ENCODE peak calls at places on chromosome 2, in five cellular contexts. N, R, X, W and T are unnamed samples.

GRCh38 chr2:53756644-53757043 is 11.0 kb upstream of the CHAC2 start:
- DNase-seq in N (no peak), R (no peak), X (no peak), W (no peak), T (no peak)

GRCh38 chr2:160317113-160318099 is 117.3 kb upstream of the ITGB6 start:
- DNase-seq in N (no peak), R (no peak), X (no peak), W (no peak), T (no peak)

GRCh38 chr2:41965886-41966285 is 81.9 kb upstream of the PKDCC start:
- DNase-seq in N (no peak), R (no peak), X (no peak), W (no peak), T (no peak)

GRCh38 chr2:64543006-64543697 is 19.0 kb downstream of the AFTPH start:
- DNase-seq in N (no peak), R (no peak), X (no peak), W (no peak), T (no peak)

GRCh38 chr2:18749912-18750526 is 160.7 kb upstream of the NT5C1B start:
- DNase-seq in N (peak; percentile 35), R (peak; percentile 12), X (no peak), W (peak; percentile 51), T (peak; percentile 70)

GRCh38 chr2:197893403-197894177 is 89.2 kb downstream of the PLCL1 start:
- DNase-seq in N (no peak), R (no peak), X (no peak), W (no peak), T (peak; percentile 29)

GRCh38 chr2:238891667-238892500 is 44.0 kb downstream of the TWIST2 start:
- DNase-seq in N (no peak), R (no peak), X (no peak), W (no peak), T (no peak)

GRCh38 chr2:148258124-148258523 is 237.2 kb downstream of the MBD5 start:
- DNase-seq in N (no peak), R (no peak), X (no peak), W (no peak), T (no peak)

GRCh38 chr2:163774862-163775261 is 39.1 kb upstream of the FIGN start:
- DNase-seq in N (no peak), R (peak; percentile 19), X (no peak), W (no peak), T (peak; percentile 37)

GRCh38 chr2:73111300-73112025 is 1.3 kb downstream of the RAB11FIP5 start:
- DNase-seq in N (no peak), R (peak; percentile 26), X (no peak), W (peak; percentile 61), T (peak; percentile 15)

GRCh38 chr2:177147093-177147694 is 65.4 kb upstream of the HNRNPA3 start:
- DNase-seq in N (peak; percentile 40), R (no peak), X (no peak), W (peak; percentile 60), T (peak; percentile 73)

GRCh38 chr2:222859786-222860726 is 780 bp upstream of the ACSL3 start:
- DNase-seq in N (peak; percentile 22), R (no peak), X (no peak), W (peak; percentile 52), T (peak; percentile 81)

GRCh38 chr2:136001147-136001546 is 15.7 kb upstream of the DARS1 start:
- DNase-seq in N (no peak), R (no peak), X (no peak), W (no peak), T (no peak)

GRCh38 chr2:118632921-118633320 is 214.5 kb downstream of the EN1 start:
- DNase-seq in N (no peak), R (no peak), X (no peak), W (peak; percentile 11), T (no peak)

GRCh38 chr2:104026726-104027125 is 827.2 kb upstream of the POU3F3 start:
- DNase-seq in N (no peak), R (no peak), X (no peak), W (no peak), T (no peak)

GRCh38 chr2:158598856-158599517 is 142.2 kb downstream of the PKP4 start:
- DNase-seq in N (peak; percentile 25), R (no peak), X (no peak), W (no peak), T (no peak)

GRCh38 chr2:237674731-237675276 is 47.4 kb downstream of the LRRFIP1 start:
- DNase-seq in N (peak; percentile 90), R (no peak), X (no peak), W (peak; percentile 12), T (no peak)

GRCh38 chr2:79530443-79530842 is 17.6 kb downstream of the CTNNA2 start:
- DNase-seq in N (no peak), R (no peak), X (no peak), W (no peak), T (peak; percentile 15)

GRCh38 chr2:63081404-63081803 is 30.8 kb downstream of the OTX1 start:
- DNase-seq in N (no peak), R (no peak), X (no peak), W (no peak), T (no peak)

GRCh38 chr2:148253716-148254115 is 232.8 kb downstream of the MBD5 start:
- DNase-seq in N (no peak), R (peak; percentile 6), X (no peak), W (peak; percentile 11), T (peak; percentile 26)

GRCh38 chr2:61065706-61066688 is at the start of gene SANBR:
- DNase-seq in N (peak; percentile 97), R (peak; percentile 75), X (peak; percentile 74), W (peak; percentile 90), T (peak; percentile 89)

GRCh38 chr2:134934641-134935040 is 16.0 kb downstream of the CCNT2 start:
- DNase-seq in N (no peak), R (no peak), X (no peak), W (no peak), T (no peak)

GRCh38 chr2:225806105-225806504 is 406.6 kb downstream of the NYAP2 start:
- DNase-seq in N (no peak), R (no peak), X (no peak), W (no peak), T (no peak)

GRCh38 chr2:192190474-192190873 is 4.3 kb downstream of the TMEFF2 start:
- DNase-seq in N (peak; percentile 19), R (peak; percentile 10), X (no peak), W (peak; percentile 5), T (peak; percentile 53)

GRCh38 chr2:213188971-213189899 is 37.8 kb upstream of the IKZF2 start:
- DNase-seq in N (peak; percentile 8), R (no peak), X (peak; percentile 21), W (no peak), T (no peak)
- TF ChIP-seq JUND in N (no peak), R (no peak), X (no peak), W (no peak), T (no peak)

GRCh38 chr2:242063364-242064249 is 194.1 kb downstream of the RTP5 start:
- DNase-seq in N (no peak), R (no peak), X (no peak), W (no peak), T (no peak)
- TF ChIP-seq JUND in N (no peak), R (no peak), X (no peak), W (no peak), T (no peak)

GRCh38 chr2:50538137-50538536 is 493.8 kb downstream of the NRXN1 start:
- DNase-seq in N (no peak), R (no peak), X (no peak), W (no peak), T (no peak)

GRCh38 chr2:50535256-50535655 is 496.7 kb downstream of the NRXN1 start:
- DNase-seq in N (no peak), R (no peak), X (no peak), W (no peak), T (no peak)

DNA sequence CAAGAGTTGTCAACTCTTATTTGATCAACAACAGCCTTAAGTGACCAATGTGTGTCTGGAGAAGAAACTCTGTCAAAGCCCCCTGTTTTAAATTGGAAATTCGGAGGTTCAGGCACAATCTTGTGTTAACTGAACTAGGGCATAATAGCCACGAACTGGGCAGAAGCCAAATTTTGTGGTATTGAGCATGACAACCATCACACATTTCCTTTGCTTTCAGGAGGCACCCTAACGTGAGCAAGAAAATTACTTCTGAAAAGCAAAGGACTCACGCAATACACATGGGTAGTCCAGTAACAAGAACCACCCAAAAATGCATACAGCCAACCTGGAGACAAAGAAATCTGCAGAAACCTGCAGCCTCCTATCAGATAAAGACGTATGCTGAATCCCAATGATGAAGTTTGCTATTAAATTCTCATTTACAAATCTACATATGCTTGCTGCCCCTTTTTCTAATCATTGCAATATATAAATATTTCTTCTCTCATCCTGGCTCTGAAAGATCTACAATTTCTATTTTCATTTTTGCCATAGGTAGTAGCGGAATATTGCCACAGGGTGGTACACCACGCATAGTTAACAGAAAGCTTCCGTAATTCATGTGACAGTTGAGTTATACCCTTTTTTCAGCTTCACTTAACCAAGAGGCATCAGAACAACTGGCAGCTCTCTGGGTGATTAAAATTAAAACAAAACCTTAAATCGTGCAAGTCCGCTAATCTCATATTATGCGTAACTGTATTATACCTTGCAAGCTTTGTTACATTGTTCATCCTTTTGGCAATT is 495.8 kb downstream of the NRXN1 start:
- DNase-seq in N (peak; percentile 14), R (peak; percentile 10), X (no peak), W (peak; percentile 1), T (no peak)
- TF ChIP-seq JUND in N (no peak), R (no peak), X (no peak), W (no peak), T (no peak)

DNA sequence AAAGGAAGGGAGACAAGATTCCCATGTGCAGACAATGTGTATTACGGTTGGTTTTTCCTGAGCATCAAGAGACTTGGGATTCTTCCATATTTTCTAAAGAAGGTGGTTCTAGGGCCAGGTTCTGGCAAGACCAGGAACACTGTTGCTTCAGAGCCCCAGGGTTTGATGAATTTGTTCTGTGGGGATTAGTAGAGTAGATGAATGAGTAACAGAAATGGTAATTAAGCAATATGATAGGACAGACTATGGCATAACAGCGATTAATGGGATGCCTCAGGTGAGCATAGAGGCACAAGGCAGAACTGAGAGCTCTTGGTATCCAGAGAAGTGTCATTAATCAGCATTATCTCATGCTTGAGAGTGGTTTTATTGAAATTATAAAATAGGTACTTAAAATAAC is 82.8 kb upstream of the PNPT1 start:
- DNase-seq in N (no peak), R (no peak), X (no peak), W (no peak), T (no peak)
- TF ChIP-seq JUND in N (no peak), R (no peak), X (no peak), W (no peak), T (no peak)

GRCh38 chr2:234869164-234869563 is 82.7 kb upstream of the SH3BP4 start:
- DNase-seq in N (no peak), R (no peak), X (no peak), W (no peak), T (no peak)

GRCh38 chr2:234865586-234865985 is 86.2 kb upstream of the SH3BP4 start:
- DNase-seq in N (no peak), R (no peak), X (no peak), W (no peak), T (no peak)

GRCh38 chr2:234865040-234865439 is 86.8 kb upstream of the SH3BP4 start:
- DNase-seq in N (no peak), R (no peak), X (no peak), W (no peak), T (no peak)

GRCh38 chr2:234869969-234870368 is 81.8 kb upstream of the SH3BP4 start:
- DNase-seq in N (no peak), R (no peak), X (no peak), W (no peak), T (no peak)

DNA sequence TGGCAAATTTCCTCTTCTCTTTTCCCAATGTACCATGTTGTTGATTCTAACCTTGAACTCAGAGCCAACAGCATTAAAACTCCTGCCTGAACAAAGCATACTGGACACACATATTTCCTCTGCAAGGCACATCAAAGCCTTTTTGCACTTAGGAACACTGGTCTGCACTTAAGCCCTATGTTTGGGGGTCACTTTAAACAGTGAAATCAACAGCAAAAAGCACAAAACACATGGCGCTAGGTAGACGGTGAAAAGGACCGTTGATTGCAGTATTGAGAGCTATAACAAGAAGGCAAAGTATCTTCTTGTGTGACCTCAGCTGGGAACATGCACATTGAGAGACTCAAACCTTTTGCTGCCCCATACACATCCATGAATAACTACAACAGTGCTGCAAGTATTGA is 83.9 kb upstream of the SH3BP4 start:
- DNase-seq in N (no peak), R (no peak), X (no peak), W (no peak), T (no peak)
- TF ChIP-seq JUND in N (no peak), R (no peak), X (no peak), W (no peak), T (no peak)